ENCODE peak calls at places on chromosomes 4 and X, in ten cellular contexts. One of them, this sample, is unnamed.

GRCh38 chr4:10582059-10582686 is 102.4 kb downstream of the CLNK start:
- DNase-seq in A549: peak; percentile 33
- DNase-seq in transverse colon: peak; percentile 36
- DNase-seq in suprapubic skin: no peak
- DNase-seq in H1: no peak
- DNase-seq in ovary: peak; percentile 60
- DNase-seq in tibial nerve: peak; percentile 31
- DNase-seq in SK-N-SH: peak; percentile 27
- DNase-seq in sigmoid colon: no peak
- DNase-seq in stomach: peak; percentile 59
- DNase-seq in this sample: peak; percentile 57

GRCh38 chr4:89952458-89952857 is 57.8 kb downstream of the MMRN1 start:
- DNase-seq in H1: no peak
- DNase-seq in A549: no peak
- DNase-seq in transverse colon: no peak
- DNase-seq in tibial nerve: no peak
- DNase-seq in stomach: no peak
- DNase-seq in suprapubic skin: no peak
- DNase-seq in SK-N-SH: no peak
- DNase-seq in ovary: no peak
- DNase-seq in sigmoid colon: no peak
- DNase-seq in this sample: no peak

GRCh38 chr4:67714248-67714583 is 13.3 kb upstream of the UBA6 start:
- DNase-seq in ovary: no peak
- DNase-seq in transverse colon: no peak
- DNase-seq in tibial nerve: no peak
- DNase-seq in H1: no peak
- DNase-seq in suprapubic skin: no peak
- DNase-seq in sigmoid colon: no peak
- DNase-seq in A549: peak; percentile 36
- DNase-seq in stomach: no peak
- DNase-seq in SK-N-SH: no peak
- DNase-seq in this sample: no peak

GRCh38 chrX:132470179-132470578 is 18.7 kb downstream of the MBNL3 start:
- DNase-seq in A549: no peak
- DNase-seq in suprapubic skin: no peak
- DNase-seq in ovary: no peak
- DNase-seq in tibial nerve: no peak
- DNase-seq in sigmoid colon: no peak
- DNase-seq in H1: no peak
- DNase-seq in SK-N-SH: no peak
- DNase-seq in stomach: no peak
- DNase-seq in transverse colon: no peak
- DNase-seq in this sample: no peak

GRCh38 chr4:169952236-169953088 is 73.7 kb downstream of the MFAP3L start:
- DNase-seq in tibial nerve: no peak
- DNase-seq in H1: no peak
- DNase-seq in stomach: no peak
- DNase-seq in transverse colon: no peak
- DNase-seq in ovary: no peak
- DNase-seq in sigmoid colon: no peak
- DNase-seq in A549: no peak
- DNase-seq in suprapubic skin: no peak
- DNase-seq in SK-N-SH: no peak
- DNase-seq in this sample: no peak

GRCh38 chrX:8971116-8971515 is 62.8 kb downstream of the FAM9B start:
- DNase-seq in ovary: no peak
- DNase-seq in H1: no peak
- DNase-seq in sigmoid colon: no peak
- DNase-seq in tibial nerve: no peak
- DNase-seq in stomach: no peak
- DNase-seq in A549: peak; percentile 67
- DNase-seq in suprapubic skin: no peak
- DNase-seq in transverse colon: no peak
- DNase-seq in SK-N-SH: peak; percentile 10
- DNase-seq in this sample: peak; percentile 6

GRCh38 chrX:81957318-81957717 is 755.4 kb downstream of the SH3BGRL start:
- DNase-seq in suprapubic skin: no peak
- DNase-seq in stomach: no peak
- DNase-seq in tibial nerve: no peak
- DNase-seq in SK-N-SH: no peak
- DNase-seq in ovary: no peak
- DNase-seq in A549: no peak
- DNase-seq in transverse colon: no peak
- DNase-seq in H1: no peak
- DNase-seq in sigmoid colon: no peak
- DNase-seq in this sample: no peak

GRCh38 chr4:81499840-81500239 is 28.1 kb upstream of the RASGEF1B start:
- DNase-seq in tibial nerve: no peak
- DNase-seq in H1: no peak
- DNase-seq in sigmoid colon: no peak
- DNase-seq in ovary: no peak
- DNase-seq in transverse colon: peak; percentile 16
- DNase-seq in SK-N-SH: no peak
- DNase-seq in stomach: no peak
- DNase-seq in A549: no peak
- DNase-seq in suprapubic skin: no peak
- DNase-seq in this sample: no peak

GRCh38 chr4:74133786-74134499 is 24.0 kb upstream of the MTHFD2L start:
- DNase-seq in H1: peak; percentile 83
- DNase-seq in SK-N-SH: peak; percentile 27
- DNase-seq in stomach: peak; percentile 81
- DNase-seq in suprapubic skin: peak; percentile 84
- DNase-seq in A549: peak; percentile 89
- DNase-seq in ovary: peak; percentile 46
- DNase-seq in tibial nerve: peak; percentile 58
- DNase-seq in transverse colon: peak; percentile 82
- DNase-seq in sigmoid colon: peak; percentile 84
- DNase-seq in this sample: peak; percentile 56

DNA sequence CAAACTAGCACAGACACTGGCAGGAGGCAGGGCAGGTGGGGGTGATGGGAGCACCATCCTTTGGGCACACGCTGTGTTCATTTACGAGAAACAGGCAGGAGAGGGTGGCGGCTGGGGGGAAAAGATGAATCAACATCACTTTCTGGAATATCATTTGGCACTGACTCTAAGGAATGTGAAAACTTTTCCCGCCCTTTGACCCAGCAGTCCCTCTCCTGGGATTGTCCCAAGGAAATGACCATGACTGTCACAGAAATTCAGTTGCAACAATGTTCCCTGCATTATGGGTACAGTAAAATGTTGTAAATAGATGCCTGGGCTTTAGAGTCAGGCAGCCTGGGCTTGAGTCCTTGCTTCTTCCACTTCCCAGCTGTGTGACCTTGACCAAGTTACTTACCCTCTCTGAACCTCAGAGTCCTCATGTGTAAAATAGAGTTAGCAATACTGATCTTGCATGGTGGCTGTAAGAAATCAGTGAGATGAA is 58.6 kb downstream of the ABLIM2 start:
- DNase-seq in H1: no peak
- DNase-seq in sigmoid colon: no peak
- DNase-seq in ovary: no peak
- DNase-seq in transverse colon: peak; percentile 16
- DNase-seq in stomach: no peak
- DNase-seq in A549: peak; percentile 34
- DNase-seq in suprapubic skin: no peak
- DNase-seq in SK-N-SH: no peak
- DNase-seq in tibial nerve: no peak
- DNase-seq in this sample: no peak
- TF ChIP-seq EP300 in H1: no peak
- TF ChIP-seq EP300 in sigmoid colon: peak; percentile 71
- TF ChIP-seq EP300 in ovary: peak; percentile 71
- TF ChIP-seq EP300 in transverse colon: peak; percentile 31
- TF ChIP-seq EP300 in stomach: peak; percentile 63
- TF ChIP-seq EP300 in A549: no peak
- TF ChIP-seq EP300 in suprapubic skin: peak; percentile 50
- TF ChIP-seq EP300 in SK-N-SH: no peak
- TF ChIP-seq EP300 in tibial nerve: peak; percentile 90
- TF ChIP-seq EP300 in this sample: no peak

GRCh38 chrX:14673764-14674163 is 144.4 kb downstream of the GLRA2 start:
- DNase-seq in tibial nerve: no peak
- DNase-seq in SK-N-SH: no peak
- DNase-seq in suprapubic skin: no peak
- DNase-seq in ovary: no peak
- DNase-seq in transverse colon: peak; percentile 25
- DNase-seq in A549: peak; percentile 69
- DNase-seq in H1: no peak
- DNase-seq in sigmoid colon: no peak
- DNase-seq in stomach: no peak
- DNase-seq in this sample: no peak
- TF ChIP-seq EP300 in tibial nerve: no peak
- TF ChIP-seq EP300 in SK-N-SH: peak; percentile 12
- TF ChIP-seq EP300 in suprapubic skin: no peak
- TF ChIP-seq EP300 in ovary: no peak
- TF ChIP-seq EP300 in transverse colon: no peak
- TF ChIP-seq EP300 in A549: no peak
- TF ChIP-seq EP300 in H1: no peak
- TF ChIP-seq EP300 in sigmoid colon: no peak
- TF ChIP-seq EP300 in stomach: no peak
- TF ChIP-seq EP300 in this sample: no peak

GRCh38 chr4:113682730-113683129 is 78.8 kb downstream of the CAMK2D start:
- DNase-seq in ovary: no peak
- DNase-seq in A549: no peak
- DNase-seq in suprapubic skin: no peak
- DNase-seq in stomach: no peak
- DNase-seq in SK-N-SH: no peak
- DNase-seq in transverse colon: no peak
- DNase-seq in tibial nerve: no peak
- DNase-seq in sigmoid colon: no peak
- DNase-seq in H1: no peak
- DNase-seq in this sample: no peak

GRCh38 chr4:113686950-113687718 is 74.4 kb downstream of the CAMK2D start:
- DNase-seq in A549: no peak
- DNase-seq in stomach: no peak
- DNase-seq in ovary: no peak
- DNase-seq in transverse colon: no peak
- DNase-seq in SK-N-SH: no peak
- DNase-seq in sigmoid colon: no peak
- DNase-seq in H1: no peak
- DNase-seq in tibial nerve: no peak
- DNase-seq in suprapubic skin: no peak
- DNase-seq in this sample: no peak

GRCh38 chr4:113689394-113689793 is 72.1 kb downstream of the CAMK2D start:
- DNase-seq in H1: no peak
- DNase-seq in suprapubic skin: no peak
- DNase-seq in ovary: no peak
- DNase-seq in stomach: no peak
- DNase-seq in transverse colon: no peak
- DNase-seq in SK-N-SH: no peak
- DNase-seq in sigmoid colon: no peak
- DNase-seq in tibial nerve: no peak
- DNase-seq in A549: no peak
- DNase-seq in this sample: no peak

GRCh38 chr4:113683143-113683542 is 78.4 kb downstream of the CAMK2D start:
- DNase-seq in stomach: no peak
- DNase-seq in sigmoid colon: no peak
- DNase-seq in suprapubic skin: no peak
- DNase-seq in ovary: no peak
- DNase-seq in transverse colon: peak; percentile 48
- DNase-seq in tibial nerve: no peak
- DNase-seq in H1: no peak
- DNase-seq in SK-N-SH: no peak
- DNase-seq in A549: no peak
- DNase-seq in this sample: no peak

DNA sequence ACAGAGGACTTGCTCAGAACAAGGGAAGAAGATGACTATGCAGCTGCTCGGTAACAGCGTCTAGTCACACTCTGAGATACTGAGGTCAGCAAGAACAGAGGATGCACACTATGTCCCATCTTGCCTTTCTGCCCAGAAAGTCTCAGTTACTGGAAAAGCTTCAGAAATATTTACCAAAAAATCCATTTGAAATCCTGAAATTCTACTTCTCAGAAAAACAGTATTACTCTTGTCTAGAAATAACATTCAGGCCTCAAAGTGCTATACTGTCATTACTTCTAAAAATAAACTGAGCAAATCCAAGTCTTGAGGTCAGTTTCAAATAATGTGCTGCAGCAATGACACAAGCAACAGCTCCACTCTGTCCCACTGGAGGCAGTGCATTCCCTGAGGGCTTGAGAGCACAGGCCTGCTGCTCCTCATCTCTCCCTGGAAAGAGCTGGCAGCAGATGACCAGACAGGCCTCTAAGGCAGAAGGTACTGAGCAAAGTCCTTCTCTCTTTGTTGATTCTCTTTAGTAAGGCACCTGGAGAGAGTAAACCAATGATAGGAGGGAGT is 76.9 kb downstream of the CAMK2D start:
- DNase-seq in A549: peak; percentile 67
- DNase-seq in suprapubic skin: no peak
- DNase-seq in transverse colon: peak; percentile 63
- DNase-seq in tibial nerve: no peak
- DNase-seq in sigmoid colon: peak; percentile 83
- DNase-seq in stomach: peak; percentile 31
- DNase-seq in SK-N-SH: peak; percentile 26
- DNase-seq in ovary: no peak
- DNase-seq in H1: no peak
- DNase-seq in this sample: no peak
- TF ChIP-seq EP300 in A549: no peak
- TF ChIP-seq EP300 in suprapubic skin: no peak
- TF ChIP-seq EP300 in transverse colon: no peak
- TF ChIP-seq EP300 in tibial nerve: peak; percentile 50
- TF ChIP-seq EP300 in sigmoid colon: peak; percentile 16
- TF ChIP-seq EP300 in stomach: no peak
- TF ChIP-seq EP300 in SK-N-SH: no peak
- TF ChIP-seq EP300 in ovary: no peak
- TF ChIP-seq EP300 in H1: no peak
- TF ChIP-seq EP300 in this sample: no peak

GRCh38 chr4:14924080-14924916 is 78.0 kb upstream of the CPEB2 start:
- DNase-seq in suprapubic skin: no peak
- DNase-seq in tibial nerve: no peak
- DNase-seq in SK-N-SH: no peak
- DNase-seq in stomach: no peak
- DNase-seq in A549: no peak
- DNase-seq in ovary: no peak
- DNase-seq in sigmoid colon: no peak
- DNase-seq in H1: no peak
- DNase-seq in transverse colon: no peak
- DNase-seq in this sample: no peak

GRCh38 chr4:14925471-14925870 is 76.8 kb upstream of the CPEB2 start:
- DNase-seq in tibial nerve: no peak
- DNase-seq in transverse colon: no peak
- DNase-seq in SK-N-SH: no peak
- DNase-seq in suprapubic skin: no peak
- DNase-seq in A549: no peak
- DNase-seq in H1: no peak
- DNase-seq in sigmoid colon: no peak
- DNase-seq in stomach: no peak
- DNase-seq in ovary: no peak
- DNase-seq in this sample: no peak

GRCh38 chr4:14926368-14926767 is 75.9 kb upstream of the CPEB2 start:
- DNase-seq in H1: no peak
- DNase-seq in ovary: peak; percentile 34
- DNase-seq in A549: no peak
- DNase-seq in sigmoid colon: no peak
- DNase-seq in tibial nerve: no peak
- DNase-seq in transverse colon: no peak
- DNase-seq in suprapubic skin: no peak
- DNase-seq in SK-N-SH: no peak
- DNase-seq in stomach: no peak
- DNase-seq in this sample: no peak

GRCh38 chr4:14928035-14928434 is 74.2 kb upstream of the CPEB2 start:
- DNase-seq in SK-N-SH: no peak
- DNase-seq in ovary: no peak
- DNase-seq in H1: no peak
- DNase-seq in sigmoid colon: no peak
- DNase-seq in tibial nerve: no peak
- DNase-seq in stomach: no peak
- DNase-seq in A549: no peak
- DNase-seq in transverse colon: no peak
- DNase-seq in suprapubic skin: no peak
- DNase-seq in this sample: no peak

GRCh38 chr4:14924945-14925344 is 77.3 kb upstream of the CPEB2 start:
- DNase-seq in tibial nerve: no peak
- DNase-seq in transverse colon: no peak
- DNase-seq in A549: no peak
- DNase-seq in stomach: no peak
- DNase-seq in suprapubic skin: no peak
- DNase-seq in ovary: no peak
- DNase-seq in SK-N-SH: no peak
- DNase-seq in sigmoid colon: no peak
- DNase-seq in H1: no peak
- DNase-seq in this sample: no peak
- TF ChIP-seq EP300 in tibial nerve: no peak
- TF ChIP-seq EP300 in transverse colon: no peak
- TF ChIP-seq EP300 in A549: no peak
- TF ChIP-seq EP300 in stomach: no peak
- TF ChIP-seq EP300 in suprapubic skin: no peak
- TF ChIP-seq EP300 in ovary: no peak
- TF ChIP-seq EP300 in SK-N-SH: no peak
- TF ChIP-seq EP300 in sigmoid colon: no peak
- TF ChIP-seq EP300 in H1: no peak
- TF ChIP-seq EP300 in this sample: no peak